ENCODE peak calls at places on chromosome 21, in six cellular contexts. W, L, H, J, O and Z are unnamed samples.

GRCh38 chr21:23921670-23922418 is 1685.4 kb downstream of the MRPL39 start:
- DNase-seq in L (no peak), J (no peak), W (no peak), O (no peak), H (no peak), Z (no peak)

GRCh38 chr21:46424621-46425020 is 34.1 kb upstream of the DIP2A start:
- DNase-seq in O (no peak), W (no peak), L (no peak), H (no peak), J (no peak), Z (no peak)

GRCh38 chr21:16590186-16590585 is 860.4 kb downstream of the USP25 start:
- DNase-seq in O (no peak), L (no peak), H (no peak), J (no peak), W (no peak), Z (no peak)

GRCh38 chr21:39098696-39099111 is 84.5 kb downstream of the PSMG1 start:
- DNase-seq in W (no peak), O (no peak), L (no peak), J (no peak), H (no peak), Z (no peak)

GRCh38 chr21:45862544-45863207 is 118.9 kb upstream of the COL6A1 start:
- DNase-seq in H (no peak), O (no peak), J (no peak), W (no peak), L (no peak), Z (no peak)

GRCh38 chr21:45060089-45060488 is 14.3 kb upstream of the ADARB1 start:
- DNase-seq in H (no peak), J (no peak), W (no peak), O (no peak), L (no peak), Z (no peak)

GRCh38 chr21:45306832-45307571 is 19.3 kb upstream of the POFUT2 start:
- DNase-seq in J (no peak), L (peak), H (no peak), W (peak), O (no peak), Z (peak)

GRCh38 chr21:41348434-41348833 is 13.4 kb upstream of the MX2 start:
- DNase-seq in O (no peak), J (no peak), L (no peak), W (no peak), H (no peak), Z (no peak)